ENCODE peak calls at places on chromosomes 12 and 14, in ten cellular contexts. R is uterus, I is adrenal gland, S is NB4, P is breast epithelium, N is transverse colon, F is A549, O is suprapubic skin, V is heart left ventricle, J is body of pancreas. C is an unnamed sample.

GRCh38 chr12:16553457-16553856 is 52.5 kb downstream of the LMO3 start:
- DNase-seq in V (no peak), S (no peak), R (no peak), F (no peak), I (no peak), J (no peak), O (no peak), P (no peak), N (no peak), C (no peak)

GRCh38 chr12:40646891-40647290 is 45.3 kb upstream of the CNTN1 start:
- DNase-seq in I (no peak), O (no peak), P (no peak), S (no peak), N (no peak), F (no peak), J (no peak), R (no peak), V (no peak), C (no peak)

GRCh38 chr14:61502459-61503093 is 181.2 kb downstream of the PRKCH start:
- DNase-seq in V (no peak), N (no peak), R (no peak), I (no peak), F (no peak), P (no peak), J (no peak), O (no peak), S (no peak), C (no peak)

GRCh38 chr12:47791874-47792273 is 18.8 kb downstream of the SLC48A1 start:
- DNase-seq in N (no peak), O (no peak), J (no peak), I (no peak), R (no peak), S (no peak), P (no peak), V (no peak), F (no peak), C (no peak)

GRCh38 chr14:54981698-54982097 is 45.2 kb downstream of the WDHD1 start:
- DNase-seq in O (no peak), N (no peak), V (no peak), R (no peak), I (no peak), J (no peak), F (no peak), P (no peak), S (no peak), C (no peak)

GRCh38 chr14:95314609-95315008 is 5.1 kb downstream of the CLMN start:
- DNase-seq in P (peak), V (no peak), S (peak), O (no peak), N (peak), J (no peak), R (no peak), I (peak), F (peak), C (no peak)

GRCh38 chr12:123253606-123254459 is 17.8 kb downstream of the CDK2AP1 start:
- DNase-seq in O (no peak), V (peak), J (no peak), F (no peak), N (no peak), R (no peak), I (no peak), P (no peak), S (no peak), C (no peak)

GRCh38 chr12:51855586-51856428 is 7.3 kb upstream of the FIGNL2 start:
- DNase-seq in J (peak), I (peak), O (no peak), V (no peak), F (peak), R (no peak), S (no peak), P (peak), N (no peak), C (no peak)

GRCh38 chr14:105576525-105577088 is 50.2 kb downstream of the TMEM121 start:
- DNase-seq in V (no peak), R (no peak), J (no peak), F (no peak), I (no peak), P (no peak), N (no peak), S (no peak), O (no peak), C (no peak)

GRCh38 chr12:56565510-56566101 is 44.0 kb downstream of the RBMS2 start:
- DNase-seq in N (peak), S (peak), J (peak), R (peak), F (peak), P (peak), I (peak), V (peak), O (peak), C (peak)

GRCh38 chr12:6553051-6553868 is 2.6 kb downstream of the IFFO1 start:
- DNase-seq in S (peak), R (peak), N (no peak), F (no peak), O (no peak), J (no peak), V (peak), I (peak), P (no peak), C (no peak)

DNA sequence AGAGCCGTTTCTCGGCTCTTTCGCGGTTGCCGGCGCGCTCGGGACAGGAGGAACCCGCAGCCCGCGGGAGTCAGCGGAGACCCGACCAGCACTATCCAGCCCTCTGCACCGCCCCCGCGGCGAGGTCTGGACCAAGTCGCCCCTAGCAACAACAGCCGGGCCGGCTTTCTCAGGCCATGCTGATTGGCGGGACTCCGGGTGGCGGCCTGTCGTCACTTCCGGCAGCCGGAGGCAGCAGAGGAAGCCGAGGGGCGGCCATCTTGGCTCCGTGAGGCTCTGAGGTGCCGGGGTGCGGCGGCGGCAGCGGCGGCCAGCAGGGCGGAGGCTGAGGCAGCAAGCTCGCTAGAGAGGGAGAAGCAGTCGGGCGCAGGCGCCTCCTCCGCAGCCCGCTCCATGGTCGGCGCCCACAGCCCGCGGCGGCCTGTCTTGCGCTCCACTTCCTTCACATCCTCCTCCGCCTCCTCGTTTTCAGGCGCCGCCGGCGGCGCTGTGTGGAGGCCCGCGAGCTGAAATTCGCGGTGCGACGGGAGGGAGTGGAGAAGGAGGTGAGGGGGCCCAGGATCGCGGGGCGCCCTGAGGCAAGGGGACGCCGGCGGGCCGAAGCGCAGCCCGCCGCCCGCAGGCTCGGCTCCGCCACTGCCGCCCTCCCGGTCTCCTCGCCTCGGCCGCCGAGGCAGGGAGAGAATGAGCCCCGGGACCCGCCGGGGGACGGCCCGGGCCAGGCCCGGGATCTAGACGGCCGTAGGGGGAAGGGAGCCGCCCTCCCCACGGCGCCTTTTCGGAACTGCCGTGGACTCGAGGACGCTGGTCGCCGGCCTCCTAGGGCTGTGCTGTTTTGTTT is at the start of gene MARK3:
- DNase-seq in P (peak), S (peak), N (peak), F (peak), O (peak), V (peak), R (peak), I (peak), J (peak), C (peak)
- TF ChIP-seq POLR2A in P (peak), S (peak), N (peak), F (peak), O (peak), V (peak), R (peak), I (peak), J (peak), C (no peak)

DNA sequence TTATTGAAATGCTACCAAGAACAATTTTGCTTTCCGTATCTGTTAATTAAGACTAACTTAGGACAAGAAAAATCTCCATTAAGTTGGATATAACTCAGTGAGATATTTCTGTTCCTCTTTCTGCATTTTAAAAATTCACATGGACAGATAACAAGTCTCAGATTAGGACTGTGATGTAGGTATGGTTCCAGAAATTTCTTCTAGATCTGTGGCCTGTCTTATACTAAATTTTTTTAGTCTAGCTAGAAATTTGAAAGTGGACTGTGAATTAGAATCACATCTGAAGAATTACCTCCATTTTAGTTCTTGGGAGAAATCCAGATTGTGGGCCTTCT is 41.6 kb downstream of the USP15 start:
- DNase-seq in I (no peak), V (no peak), F (no peak), N (no peak), R (no peak), O (no peak), S (no peak), P (no peak), J (no peak), C (no peak)
- H3K4me3 ChIP-seq in I (no peak), V (no peak), F (no peak), N (no peak), R (no peak), O (no peak), S (no peak), P (no peak), J (no peak), C (no peak)

GRCh38 chr12:107457536-107457935 is 228.1 kb upstream of the PWP1 start:
- DNase-seq in N (no peak), I (peak), P (no peak), F (no peak), R (no peak), J (no peak), V (no peak), S (no peak), O (no peak), C (no peak)
- TF ChIP-seq POLR2A in N (no peak), I (no peak), P (no peak), F (no peak), R (no peak), J (no peak), V (no peak), S (no peak), O (no peak), C (no peak)

DNA sequence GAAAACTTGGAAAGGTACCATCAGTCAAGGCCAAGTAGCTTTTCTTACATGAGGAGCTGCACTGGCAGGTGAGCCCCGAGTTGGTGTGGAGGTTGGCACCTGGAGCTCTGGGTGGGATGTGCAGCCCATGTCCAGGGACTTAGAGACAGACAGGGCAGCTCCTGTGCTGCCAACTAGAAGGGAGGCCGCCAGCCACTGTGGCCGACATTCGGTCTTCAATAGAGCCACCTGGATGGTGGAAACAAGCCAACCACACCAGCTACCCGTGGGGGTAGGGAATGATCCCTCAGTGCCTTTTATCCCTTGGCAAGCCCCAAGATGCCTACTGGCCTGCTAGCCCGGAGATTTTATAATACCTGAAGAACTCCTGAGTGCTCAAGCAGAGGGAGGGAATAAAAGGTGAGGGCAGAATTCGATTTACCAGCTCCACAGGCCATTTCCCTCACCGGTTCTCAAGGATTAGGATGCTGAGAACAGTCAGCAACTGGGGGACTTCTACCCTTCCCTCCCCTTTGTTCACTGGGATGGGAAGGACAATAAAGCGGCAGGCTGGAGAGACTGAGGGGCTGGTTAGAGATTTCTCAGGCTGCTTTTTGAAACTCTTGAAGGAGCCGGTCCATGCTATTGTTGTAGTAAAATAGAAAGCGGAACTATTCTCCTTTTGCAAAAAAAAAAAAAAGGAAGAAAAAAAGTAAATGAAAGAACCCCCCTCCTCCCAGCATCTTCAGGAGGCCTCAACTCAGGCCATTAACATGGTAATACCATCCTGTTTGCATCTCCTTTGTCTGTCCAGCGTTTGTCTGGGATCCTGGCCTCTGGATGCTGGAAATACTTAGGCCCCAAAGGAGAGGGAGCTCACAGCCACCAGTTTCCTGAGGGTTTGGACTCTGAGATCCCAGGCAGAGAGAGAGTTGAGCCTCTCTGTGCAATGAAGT is 321.6 kb downstream of the ZFP36L1 start:
- DNase-seq in I (no peak), P (no peak), S (no peak), F (no peak), V (no peak), R (no peak), N (no peak), J (peak), O (no peak), C (no peak)
- H3K4me3 ChIP-seq in I (no peak), P (no peak), S (no peak), F (no peak), V (no peak), R (no peak), N (no peak), J (no peak), O (no peak), C (no peak)

GRCh38 chr12:92312463-92312970 is 166.9 kb upstream of the BTG1 start:
- DNase-seq in V (no peak), J (no peak), R (no peak), N (no peak), S (no peak), O (no peak), F (no peak), I (no peak), P (no peak), C (no peak)
- TF ChIP-seq POLR2A in V (no peak), J (no peak), R (no peak), N (no peak), S (no peak), O (no peak), F (no peak), I (no peak), P (no peak), C (no peak)

GRCh38 chr14:81172353-81172752 is 48.4 kb downstream of the GTF2A1 start:
- DNase-seq in N (no peak), P (no peak), I (no peak), V (no peak), F (no peak), J (no peak), R (no peak), O (no peak), S (no peak), C (no peak)
- H3K4me3 ChIP-seq in N (no peak), P (no peak), I (no peak), V (no peak), F (no peak), J (no peak), R (no peak), O (no peak), S (no peak), C (no peak)

GRCh38 chr12:60714141-60714900 is 1118.5 kb downstream of the SLC16A7 start:
- DNase-seq in O (no peak), S (no peak), N (no peak), J (no peak), V (no peak), I (no peak), P (no peak), F (no peak), R (no peak), C (no peak)

GRCh38 chr12:60704171-60704914 is 1108.5 kb downstream of the SLC16A7 start:
- DNase-seq in N (no peak), I (no peak), J (no peak), P (no peak), O (no peak), S (no peak), R (no peak), V (no peak), F (no peak), C (no peak)

DNA sequence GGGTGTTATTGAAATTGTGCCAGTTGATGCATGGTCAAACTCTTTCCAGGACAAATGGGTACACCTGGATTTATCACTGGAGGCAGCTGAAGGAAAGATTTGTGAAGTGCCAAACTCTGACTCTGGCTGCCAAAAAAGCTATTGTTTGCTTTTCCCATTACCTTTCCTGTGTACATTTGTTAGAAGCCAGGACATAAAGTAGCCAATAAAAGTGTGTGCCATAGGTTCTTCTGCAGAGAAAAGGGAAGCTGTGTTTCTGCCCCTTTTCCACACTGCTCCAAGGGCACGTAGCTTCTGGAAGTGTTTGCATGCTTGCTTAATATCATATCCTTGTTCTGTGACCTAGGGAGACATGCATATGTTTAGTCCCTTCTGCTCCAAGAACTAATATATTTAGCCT is 1114.4 kb downstream of the SLC16A7 start:
- DNase-seq in R (no peak), O (no peak), J (no peak), V (no peak), F (no peak), S (no peak), I (no peak), P (no peak), N (no peak), C (no peak)
- TF ChIP-seq POLR2A in R (no peak), O (no peak), J (no peak), V (no peak), F (no peak), S (no peak), I (no peak), P (no peak), N (no peak), C (no peak)

GRCh38 chr12:3491938-3492867 is 1.2 kb downstream of the PRMT8 start:
- DNase-seq in S (peak), R (peak), F (peak), I (peak), P (no peak), N (peak), O (no peak), V (peak), J (peak), C (no peak)

GRCh38 chr12:3493225-3494049 is 2.4 kb downstream of the PRMT8 start:
- DNase-seq in F (no peak), I (no peak), V (peak), J (no peak), S (no peak), R (no peak), O (no peak), N (no peak), P (no peak), C (no peak)

GRCh38 chr12:3492868-3493224 is 1.8 kb downstream of the PRMT8 start:
- DNase-seq in V (no peak), F (no peak), J (no peak), P (no peak), R (no peak), O (no peak), S (no peak), N (no peak), I (no peak), C (peak)

GRCh38 chr12:3489057-3489456 is 1.9 kb upstream of the PRMT8 start:
- DNase-seq in I (no peak), R (no peak), P (no peak), O (no peak), F (no peak), S (no peak), V (no peak), N (no peak), J (no peak), C (no peak)

GRCh38 chr12:3490848-3491382 is at the start of gene PRMT8:
- DNase-seq in I (no peak), S (no peak), V (no peak), N (no peak), J (no peak), R (no peak), O (no peak), F (no peak), P (no peak), C (no peak)
- H3K4me3 ChIP-seq in I (no peak), S (no peak), V (no peak), N (no peak), J (no peak), R (no peak), O (no peak), F (no peak), P (no peak), C (no peak)

DNA sequence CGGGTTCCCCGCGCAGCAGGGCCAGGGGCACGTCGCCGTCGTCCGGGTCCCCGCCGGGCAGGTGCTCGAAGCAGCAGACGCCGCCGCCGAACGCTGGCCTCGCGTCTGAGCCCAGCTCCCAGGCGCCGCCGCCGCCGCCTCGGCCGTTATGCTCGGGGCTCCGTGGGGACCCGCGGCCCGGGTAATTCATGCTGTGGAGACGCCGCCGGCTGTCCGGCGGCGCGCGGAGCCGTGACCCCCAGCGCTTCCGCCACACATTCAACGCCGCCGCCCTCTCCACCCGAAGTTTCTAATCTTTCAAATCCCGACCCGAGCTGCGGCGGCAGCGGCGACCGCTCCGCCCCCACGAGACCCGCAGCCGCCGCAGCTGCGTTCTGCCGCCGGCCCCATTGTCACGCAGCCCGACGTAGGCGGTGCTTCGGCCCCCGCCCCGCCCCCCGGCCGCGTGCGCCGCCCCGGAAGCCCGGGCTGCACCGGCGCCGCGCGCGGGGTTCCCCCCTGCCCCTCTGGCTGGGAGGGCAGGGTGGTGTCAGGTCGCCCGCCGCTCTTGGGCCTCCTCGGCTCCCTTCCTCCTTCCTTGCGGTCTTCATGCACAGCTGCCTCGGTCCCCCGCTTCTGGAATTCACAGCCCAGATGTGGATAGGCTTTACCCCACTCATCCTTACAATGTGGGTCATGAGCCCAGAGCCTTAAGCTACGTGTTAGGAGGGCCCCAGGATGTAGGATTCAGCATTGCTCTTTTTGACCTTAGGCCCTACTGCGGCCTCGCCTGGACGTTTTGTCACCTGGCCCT is at the start of gene DDHD1:
- DNase-seq in V (peak), O (peak), I (peak), J (peak), F (peak), N (peak), P (peak), R (peak), S (peak), C (peak)
- TF ChIP-seq POLR2A in V (peak), O (peak), I (peak), J (peak), F (peak), N (peak), P (no peak), R (peak), S (peak), C (no peak)

GRCh38 chr12:103794814-103795213 is 46.2 kb downstream of the NT5DC3 start:
- DNase-seq in J (no peak), P (no peak), S (no peak), V (no peak), R (no peak), N (no peak), O (no peak), I (no peak), F (no peak), C (no peak)
- H3K4me3 ChIP-seq in J (no peak), P (no peak), S (no peak), V (no peak), R (no peak), N (no peak), O (no peak), I (no peak), F (no peak), C (no peak)

C was measured in lower leg skin.